ENCODE peak calls at places on chromosome 14, in seven cellular contexts. P is colonic mucosa, J is H1, Y is A673, A is Karpas-422, U is fibroblast of lung, F is ovary. E is an unnamed sample. For H3K9me3, the result is how much of the 10 kb centered on the place peaks cover.

GRCh38 chr14:75982724-75983358 is 1.0 kb upstream of the TGFB3 start:
- DNase-seq in P (peak), J (peak), Y (peak), A (peak), U (peak), F (peak), E (peak)

GRCh38 chr14:102859911-102860310 is 62.6 kb upstream of the AMN start:
- DNase-seq in P (no peak), J (no peak), Y (no peak), A (no peak), U (no peak), F (no peak), E (no peak)

GRCh38 chr14:78611031-78611430 is 440.9 kb downstream of the NRXN3 start:
- DNase-seq in P (no peak), J (no peak), Y (no peak), A (no peak), U (no peak), F (no peak), E (no peak)

GRCh38 chr14:44846232-44846824 is 115.4 kb downstream of the KLHL28 start:
- DNase-seq in P (no peak), J (no peak), Y (peak), A (peak), U (peak), F (no peak), E (no peak)

GRCh38 chr14:22039938-22040780 is 366.5 kb upstream of the OR4E1 start:
- DNase-seq in P (no peak), J (no peak), Y (peak), A (peak), U (no peak), F (no peak), E (no peak)

GRCh38 chr14:95784137-95784536 is 70.2 kb upstream of the TCL1A start:
- DNase-seq in P (no peak), J (no peak), Y (peak), A (peak), U (peak), F (no peak), E (no peak)

GRCh38 chr14:64806202-64806861 is 73.4 kb downstream of the SPTB start:
- DNase-seq in P (no peak), J (no peak), Y (no peak), A (no peak), U (peak), F (no peak), E (no peak)

GRCh38 chr14:73694083-73694482 is 20.1 kb downstream of the PNMA1 start:
- DNase-seq in P (no peak), J (no peak), Y (no peak), A (no peak), U (no peak), F (no peak), E (no peak)

GRCh38 chr14:104794099-104794498 is 1.4 kb downstream of the AKT1 start:
- DNase-seq in P (peak), J (peak), Y (peak), A (no peak), U (peak), F (peak), E (peak)

GRCh38 chr14:65879218-65880009 is 466.9 kb downstream of the FUT8 start:
- DNase-seq in P (no peak), J (no peak), Y (no peak), A (no peak), U (peak), F (no peak), E (no peak)

GRCh38 chr14:69153848-69154208 is 909 bp upstream of the DCAF5 start:
- DNase-seq in P (peak), J (no peak), Y (no peak), A (peak), U (no peak), F (peak), E (no peak)

DNA sequence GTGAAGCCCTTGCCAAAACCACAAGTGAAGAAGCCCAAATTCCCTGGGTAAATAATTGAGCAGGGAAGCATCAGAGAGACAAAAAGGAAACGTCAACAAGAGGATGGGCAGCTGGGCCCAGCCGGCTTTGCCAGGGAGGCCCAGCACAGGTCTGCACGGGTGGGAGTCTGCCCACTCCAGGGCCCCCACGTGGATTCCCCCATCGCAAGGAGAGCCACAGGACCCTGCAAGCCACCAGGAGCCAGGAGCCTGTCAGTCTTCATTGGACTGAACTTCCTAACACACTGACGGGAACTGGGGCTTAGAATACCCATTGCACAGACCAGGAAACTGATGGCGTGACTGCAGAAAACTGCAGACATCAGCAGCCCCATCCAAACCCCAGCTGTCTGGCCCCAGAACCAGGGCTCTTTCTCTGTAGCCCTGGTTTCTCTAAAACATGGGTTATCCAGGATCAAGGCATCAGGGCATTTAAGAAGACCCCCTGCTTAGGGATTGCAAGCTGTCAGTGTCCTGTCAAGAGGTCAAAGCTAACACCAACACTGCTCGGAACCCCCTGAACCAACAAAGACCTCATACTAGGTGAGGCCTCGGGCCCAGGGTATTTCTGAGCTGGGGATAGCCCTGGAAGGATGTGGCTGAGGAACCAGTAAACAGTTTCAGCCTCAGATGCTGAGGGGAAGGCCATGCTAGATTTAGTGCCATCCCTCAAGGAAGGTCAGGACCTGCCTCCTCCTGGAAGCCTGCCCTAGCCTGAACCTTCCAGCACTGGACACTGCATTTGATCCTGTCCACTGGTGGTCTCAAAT is 39.4 kb downstream of the BCL11B start:
- DNase-seq in P (no peak), J (no peak), Y (no peak), A (no peak), U (no peak), F (no peak), E (no peak)
- H3K9me3 ChIP-seq in P (under half), J (under half), Y (under half), A (under half), U (under half), F (under half), E (under half)

GRCh38 chr14:53714495-53715389 is 241.9 kb downstream of the BMP4 start:
- DNase-seq in P (no peak), J (no peak), Y (no peak), A (no peak), U (no peak), F (no peak), E (no peak)

GRCh38 chr14:53711205-53711604 is 245.4 kb downstream of the BMP4 start:
- DNase-seq in P (no peak), J (no peak), Y (no peak), A (no peak), U (no peak), F (no peak), E (no peak)

GRCh38 chr14:53716521-53716920 is 240.1 kb downstream of the BMP4 start:
- DNase-seq in P (no peak), J (no peak), Y (no peak), A (no peak), U (no peak), F (no peak), E (no peak)

GRCh38 chr14:53710615-53711014 is 246.0 kb downstream of the BMP4 start:
- DNase-seq in P (no peak), J (no peak), Y (no peak), A (no peak), U (no peak), F (no peak), E (no peak)

GRCh38 chr14:53715390-53715730 is 241.3 kb downstream of the BMP4 start:
- DNase-seq in P (no peak), J (no peak), Y (no peak), A (no peak), U (peak), F (no peak), E (no peak)
- H3K4me3 ChIP-seq in P (no peak), J (no peak), Y (no peak), A (no peak), U (peak), F (no peak), E (no peak)

GRCh38 chr14:91884664-91885063 is 17.3 kb upstream of the TC2N start:
- DNase-seq in P (no peak), J (no peak), Y (no peak), A (no peak), U (no peak), F (no peak), E (no peak)
- H3K27ac ChIP-seq in P (no peak), J (no peak), Y (no peak), A (no peak), U (no peak), F (peak), E (no peak)

GRCh38 chr14:43258396-43258795 is 1248.7 kb downstream of the FSCB start:
- DNase-seq in P (no peak), J (no peak), Y (no peak), A (no peak), U (no peak), F (no peak), E (no peak)

GRCh38 chr14:43247877-43248276 is 1259.2 kb downstream of the FSCB start:
- DNase-seq in P (no peak), J (no peak), Y (no peak), A (no peak), U (no peak), F (no peak), E (no peak)

DNA sequence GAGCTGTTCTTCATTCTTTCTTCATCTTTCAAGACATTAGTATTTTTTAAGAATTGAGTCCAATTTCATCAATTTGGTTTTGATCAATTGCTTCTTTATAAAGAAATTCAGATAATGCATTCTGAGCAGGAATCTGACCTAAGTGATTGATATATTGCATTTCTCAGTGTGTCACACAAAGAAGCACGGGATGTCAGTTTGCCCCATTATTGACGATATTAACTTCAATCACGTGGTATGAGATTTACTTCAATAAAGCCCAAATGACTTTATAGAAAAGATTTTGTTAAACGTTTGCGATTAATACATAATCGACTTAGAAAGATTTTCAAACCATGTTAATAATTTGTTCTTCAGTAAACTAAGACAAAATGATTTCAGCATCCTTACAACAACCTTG is 1254.2 kb downstream of the FSCB start:
- DNase-seq in P (no peak), J (no peak), Y (no peak), A (no peak), U (no peak), F (no peak), E (no peak)
- H3K9me3 ChIP-seq in P (under half), J (under half), Y (under half), A (under half), U (under half), F (under half), E (under half)